ENCODE peak calls at places on chromosome 7, in ten cellular contexts. T is A172; W is AG20443; M is stimulated activated CD8-positive, alpha-beta memory T cell treated with anti-CD3 and anti-CD28 coated beads, Interleukin-7, amount 100 ng/mL, for 4 hours; N is kidney epithelial cell; V is heart left ventricle; K is HT-29; S is T-helper 1 cell; D is fibroblast of the aortic adventitia; H is aorta. P is an unnamed sample.

GRCh38 chr7:151813997-151814396 is 62.9 kb downstream of the PRKAG2 start:
- DNase-seq in W (no peak), V (no peak), N (no peak), D (no peak), S (no peak), M (no peak), K (no peak), H (no peak), T (no peak), P (no peak)

GRCh38 chr7:147569514-147569913 is 1021.1 kb upstream of the C7orf33 start:
- DNase-seq in H (no peak), D (no peak), V (no peak), N (no peak), T (no peak), M (no peak), S (no peak), W (no peak), K (no peak), P (no peak)

GRCh38 chr7:43954524-43955228 is 28.4 kb downstream of the UBE2D4 start:
- DNase-seq in N (peak; percentile 28), H (no peak), W (peak; percentile 85), S (peak; percentile 20), D (peak; percentile 58), T (peak; percentile 75), M (no peak), V (no peak), K (peak; percentile 78), P (peak; percentile 49)

GRCh38 chr7:16084370-16084769 is 337.0 kb downstream of the CRPPA start:
- DNase-seq in V (no peak), K (no peak), H (no peak), D (peak; percentile 81), N (no peak), M (no peak), W (no peak), S (no peak), T (no peak), P (no peak)

GRCh38 chr7:38506004-38506403 is 125.2 kb downstream of the AMPH start:
- DNase-seq in T (peak; percentile 18), M (no peak), N (no peak), S (no peak), D (no peak), W (peak; percentile 46), H (no peak), V (no peak), K (no peak), P (no peak)

GRCh38 chr7:881441-882234 is 5.3 kb downstream of the GET4 start:
- DNase-seq in T (no peak), D (no peak), M (no peak), S (no peak), W (no peak), H (no peak), V (peak; percentile 7), K (no peak), N (no peak), P (no peak)

GRCh38 chr7:69185170-69185569 is 413.1 kb upstream of the AUTS2 start:
- DNase-seq in S (no peak), H (no peak), W (no peak), D (no peak), V (no peak), N (no peak), M (no peak), K (no peak), T (no peak), P (no peak)

GRCh38 chr7:144907577-144907976 is 71.7 kb upstream of the TPK1 start:
- DNase-seq in H (no peak), W (no peak), K (no peak), D (no peak), T (no peak), V (no peak), S (peak; percentile 11), M (no peak), N (no peak), P (no peak)

GRCh38 chr7:28435732-28436378 is 23.5 kb downstream of the CREB5 start:
- DNase-seq in W (no peak), S (no peak), H (no peak), N (no peak), K (no peak), D (no peak), T (no peak), V (no peak), M (no peak), P (no peak)

GRCh38 chr7:83947260-83947659 is 247.3 kb downstream of the SEMA3A start:
- DNase-seq in W (peak; percentile 16), S (no peak), D (no peak), H (no peak), K (peak; percentile 54), T (peak; percentile 12), N (no peak), V (no peak), M (no peak), P (peak; percentile 29)

GRCh38 chr7:94650137-94650536 is 5.8 kb downstream of the SGCE start:
- DNase-seq in H (no peak), N (no peak), S (no peak), T (no peak), M (no peak), W (no peak), K (no peak), D (no peak), V (no peak), P (no peak)

GRCh38 chr7:3080106-3080505 is 36.4 kb upstream of the CARD11 start:
- DNase-seq in H (no peak), M (no peak), T (no peak), K (no peak), W (no peak), S (no peak), N (no peak), D (no peak), V (no peak), P (no peak)

GRCh38 chr7:134512271-134512670 is 15.1 kb upstream of the AKR1B10 start:
- DNase-seq in M (no peak), K (peak; percentile 55), S (no peak), N (no peak), T (no peak), W (no peak), D (no peak), H (no peak), V (no peak), P (no peak)

GRCh38 chr7:43454936-43455518 is 127.9 kb upstream of the STK17A start:
- DNase-seq in W (peak; percentile 68), H (no peak), K (peak; percentile 49), T (peak; percentile 67), M (no peak), S (peak; percentile 12), V (no peak), N (peak; percentile 29), D (peak; percentile 62), P (no peak)

GRCh38 chr7:133036290-133036689 is 45.6 kb downstream of the CHCHD3 start:
- DNase-seq in H (no peak), T (no peak), V (no peak), S (no peak), W (no peak), D (no peak), K (no peak), M (no peak), N (no peak), P (no peak)

GRCh38 chr7:8125680-8126444 is 136.1 kb downstream of the ICA1 start:
- DNase-seq in W (no peak), M (peak; percentile 68), H (no peak), T (no peak), V (no peak), K (no peak), D (no peak), S (peak; percentile 94), N (no peak), P (no peak)

GRCh38 chr7:87344446-87344845 is 1.0 kb upstream of the CROT start:
- DNase-seq in W (no peak), S (peak; percentile 3), M (no peak), D (peak; percentile 17), T (no peak), N (no peak), V (no peak), K (peak; percentile 38), H (no peak), P (no peak)

GRCh38 chr7:153641202-153641601 is 411.0 kb upstream of the DPP6 start:
- DNase-seq in M (no peak), K (no peak), N (no peak), D (no peak), V (peak; percentile 57), S (no peak), W (no peak), H (no peak), T (no peak), P (peak; percentile 21)

GRCh38 chr7:30164567-30164966 is 29.8 kb downstream of the MTURN start:
- DNase-seq in N (no peak), H (no peak), W (peak; percentile 62), S (peak; percentile 19), D (peak; percentile 76), V (no peak), M (no peak), T (peak; percentile 76), K (peak; percentile 75), P (no peak)

GRCh38 chr7:147885906-147886305 is 704.7 kb upstream of the C7orf33 start:
- DNase-seq in V (no peak), N (no peak), S (no peak), M (no peak), W (no peak), D (no peak), T (no peak), H (no peak), K (no peak), P (no peak)

GRCh38 chr7:322708-323111 is 32.7 kb downstream of the FOXL3 start:
- DNase-seq in W (no peak), K (no peak), M (no peak), S (no peak), H (peak; percentile 73), N (no peak), D (no peak), T (no peak), V (peak; percentile 8), P (no peak)

GRCh38 chr7:17521437-17521836 is 223.0 kb downstream of the AHR start:
- DNase-seq in D (peak; percentile 77), V (no peak), M (no peak), W (peak; percentile 33), K (no peak), T (peak; percentile 65), N (peak; percentile 34), S (no peak), H (no peak), P (no peak)

GRCh38 chr7:69967152-69967591 is 368.9 kb downstream of the AUTS2 start:
- DNase-seq in N (no peak), K (no peak), V (peak; percentile 68), W (no peak), T (no peak), H (no peak), S (no peak), M (no peak), D (no peak), P (peak; percentile 53)

GRCh38 chr7:108660465-108660864 is 90.8 kb downstream of the DNAJB9 start:
- DNase-seq in S (no peak), V (no peak), K (peak; percentile 36), H (no peak), N (no peak), W (no peak), D (peak; percentile 9), M (no peak), T (peak; percentile 15), P (no peak)

GRCh38 chr7:19958309-19958896 is 185.0 kb upstream of the TMEM196 start:
- DNase-seq in V (no peak), K (peak; percentile 76), T (peak; percentile 88), M (no peak), W (peak; percentile 80), D (peak; percentile 84), S (no peak), N (peak; percentile 99), H (no peak), P (no peak)

GRCh38 chr7:77667459-77668090 is 28.7 kb upstream of the RSBN1L start:
- DNase-seq in S (no peak), M (no peak), V (no peak), D (peak; percentile 44), N (no peak), H (no peak), W (no peak), K (no peak), T (no peak), P (no peak)

GRCh38 chr7:20737840-20738448 is 48.7 kb downstream of the SP8 start:
- DNase-seq in H (no peak), K (no peak), S (no peak), N (no peak), D (no peak), M (no peak), W (no peak), V (no peak), T (no peak), P (no peak)

GRCh38 chr7:158527038-158527437 is 60.6 kb downstream of the PTPRN2 start:
- DNase-seq in M (no peak), T (no peak), W (no peak), D (no peak), N (no peak), H (no peak), S (no peak), K (no peak), V (no peak), P (no peak)